ENCODE peak calls at places on chromosomes 5 and 9, in seven cellular contexts. I is Right ventricle myocardium superior; G is kidney tubule cell; V is fibroblast of lung; C is stimulated activated CD4-positive, alpha-beta T cell treated with anti-CD3 and anti-CD28 coated beads, Interleukin-4, amount 100 ng/mL, for 48 hours; U is T follicular helper cell; M is glomerular endothelial cell. R is an unnamed sample.

GRCh38 chr5:91641730-91642350 is 258.7 kb upstream of the ARRDC3 start:
- DNase-seq in M (peak; percentile 12), I (no peak), G (peak; percentile 59), V (peak; percentile 76), C (no peak), U (no peak), R (peak; percentile 36)

GRCh38 chr5:143741418-143741817 is 70.5 kb upstream of the HMHB1 start:
- DNase-seq in G (no peak), C (no peak), U (no peak), V (no peak), I (no peak), M (no peak), R (no peak)

GRCh38 chr5:32087086-32088082 is 86.7 kb downstream of the GOLPH3 start:
- DNase-seq in I (no peak), M (no peak), G (no peak), U (no peak), C (no peak), V (no peak), R (no peak)

GRCh38 chr5:158380661-158381060 is 521.7 kb upstream of the CLINT1 start:
- DNase-seq in U (no peak), V (no peak), M (no peak), G (peak; percentile 31), I (no peak), C (no peak), R (no peak)

GRCh38 chr9:131999692-132000551 is 79.7 kb downstream of the MED27 start:
- DNase-seq in V (peak; percentile 68), M (no peak), C (no peak), U (no peak), G (peak; percentile 86), I (no peak), R (peak; percentile 39)

GRCh38 chr5:56900858-56901578 is 8.4 kb upstream of the SETD9 start:
- DNase-seq in U (peak; percentile 4), I (no peak), G (peak; percentile 66), V (peak; percentile 58), M (no peak), C (no peak), R (peak; percentile 57)

GRCh38 chr5:149264432-149265069 is 7.1 kb upstream of the AFAP1L1 start:
- DNase-seq in M (no peak), U (peak; percentile 60), I (no peak), V (no peak), G (peak; percentile 75), C (no peak), R (peak; percentile 37)

GRCh38 chr9:101034222-101034621 is 5.7 kb downstream of the PLPPR1 start:
- DNase-seq in G (no peak), U (no peak), I (no peak), V (no peak), C (no peak), M (no peak), R (no peak)

GRCh38 chr5:105172918-105173317 is 1610.3 kb upstream of the NUDT12 start:
- DNase-seq in C (no peak), V (no peak), G (no peak), U (no peak), I (no peak), M (no peak), R (no peak)

GRCh38 chr9:115838417-115838816 is 315.2 kb upstream of the PAPPA start:
- DNase-seq in I (no peak), U (no peak), C (no peak), V (no peak), M (no peak), G (no peak), R (no peak)

R was measured in CD4-positive, CD25-positive, alpha-beta regulatory T cell.